ENCODE peak calls at places on chromosome 16, in five cellular contexts. X is foreskin melanocyte; A is iris pigment epithelial cell; B is GM10248; R is naive thymus-derived CD8-positive, alpha-beta T cell. C is an unnamed sample.

GRCh38 chr16:88941933-88942909 is 34.8 kb downstream of the CBFA2T3 start:
- DNase-seq in A (no peak), R (peak), X (no peak), B (peak), C (peak)

GRCh38 chr16:4801962-4802658 is at the start of gene ROGDI:
- DNase-seq in R (peak), A (peak), B (peak), X (peak), C (peak)

GRCh38 chr16:13110124-13110796 is 208.9 kb downstream of the SHISA9 start:
- DNase-seq in R (no peak), X (peak), B (no peak), A (peak), C (no peak)

GRCh38 chr16:83542491-83542890 is 265.3 kb upstream of the HSBP1 start:
- DNase-seq in A (no peak), X (no peak), R (no peak), B (no peak), C (no peak)

GRCh38 chr16:529012-529575 is 1.6 kb downstream of the CAPN15 start:
- DNase-seq in A (no peak), X (no peak), B (no peak), R (no peak), C (no peak)

GRCh38 chr16:69924777-69925191 is 26.4 kb upstream of the CLEC18A start:
- DNase-seq in R (no peak), A (peak), X (no peak), B (no peak), C (no peak)

GRCh38 chr16:26727801-26728200 is 338.9 kb upstream of the C16orf82 start:
- DNase-seq in X (no peak), B (no peak), R (no peak), A (no peak), C (no peak)

GRCh38 chr16:11913425-11914079 is 2.2 kb downstream of the GSPT1 start:
- DNase-seq in A (no peak), R (peak), X (no peak), B (no peak), C (no peak)

GRCh38 chr16:89398924-89399323 is 91.4 kb downstream of the ANKRD11 start:
- DNase-seq in X (no peak), B (no peak), A (no peak), R (no peak), C (no peak)

GRCh38 chr16:66378739-66379570 is 12.5 kb downstream of the CDH5 start:
- DNase-seq in A (no peak), X (no peak), R (no peak), B (no peak), C (no peak)

GRCh38 chr16:31202402-31203385 is at the start of gene PYCARD:
- DNase-seq in X (no peak), R (peak), A (peak), B (peak), C (peak)

GRCh38 chr16:64008131-64008530 is 1113.7 kb downstream of the CDH11 start:
- DNase-seq in A (no peak), B (no peak), R (no peak), X (no peak), C (no peak)

GRCh38 chr16:85767569-85767968 is 16.7 kb upstream of the C16orf74 start:
- DNase-seq in A (peak), R (no peak), B (no peak), X (peak), C (no peak)

GRCh38 chr16:79947771-79948170 is 347.2 kb upstream of the MAF start:
- DNase-seq in A (no peak), B (no peak), X (no peak), R (no peak), C (no peak)

GRCh38 chr16:51763072-51763658 is 612.1 kb upstream of the SALL1 start:
- DNase-seq in B (no peak), X (no peak), A (no peak), R (no peak), C (no peak)

GRCh38 chr16:30063893-30064745 is 1.4 kb upstream of the ALDOA start:
- DNase-seq in B (peak), X (no peak), R (peak), A (no peak), C (peak)

GRCh38 chr16:29877266-29877961 is 14.4 kb upstream of the CDIPT start:
- DNase-seq in X (peak), A (peak), B (peak), R (peak), C (peak)

GRCh38 chr16:89918453-89919347 is at the start of gene MC1R:
- DNase-seq in A (peak), B (peak), X (peak), R (peak), C (no peak)

GRCh38 chr16:50282010-50282538 is 15.7 kb downstream of the ADCY7 start:
- DNase-seq in R (peak), B (peak), X (no peak), A (peak), C (peak)

GRCh38 chr16:88706288-88706964 is at the start of the genes CTU2 and RNF166:
- DNase-seq in X (peak), R (peak), A (peak), B (peak), C (peak)

GRCh38 chr16:57633383-57634064 is 5.1 kb downstream of the ADGRG1 start:
- DNase-seq in X (no peak), A (no peak), R (no peak), B (no peak), C (no peak)

GRCh38 chr16:2467301-2468141 is 3.6 kb upstream of the NTN3 start:
- DNase-seq in X (peak), B (peak), A (peak), R (no peak), C (peak)

GRCh38 chr16:15907863-15908478 is 19.6 kb upstream of the CEP20 start:
- DNase-seq in X (no peak), A (peak), R (no peak), B (peak), C (no peak)

GRCh38 chr16:88835383-88835782 is 21.4 kb downstream of the GALNS start:
- DNase-seq in R (no peak), A (no peak), X (no peak), B (no peak), C (no peak)

GRCh38 chr16:9351841-9352434 is 260.5 kb downstream of the HAPSTR1 start:
- DNase-seq in R (no peak), B (no peak), X (no peak), A (no peak), C (no peak)

GRCh38 chr16:70696952-70697600 is 11.2 kb upstream of the MTSS2 start:
- DNase-seq in B (no peak), A (no peak), X (no peak), R (peak), C (peak)

GRCh38 chr16:68079616-68080344 is 5.4 kb upstream of the NFATC3 start:
- DNase-seq in A (peak), B (peak), X (no peak), R (peak), C (peak)

GRCh38 chr16:9348912-9349311 is 257.5 kb downstream of the HAPSTR1 start:
- DNase-seq in X (no peak), R (no peak), A (no peak), B (no peak), C (no peak)

GRCh38 chr16:89506791-89507191 is 1.4 kb upstream of the SPG7 start:
- DNase-seq in X (no peak), B (no peak), A (no peak), R (peak), C (no peak)

GRCh38 chr16:27465483-27465879 is 63.5 kb downstream of the IL21R start:
- DNase-seq in R (no peak), X (no peak), A (no peak), B (no peak), C (peak)

GRCh38 chr16:20814761-20815160 is 8.4 kb downstream of the REXO5 start:
- DNase-seq in X (no peak), B (no peak), R (no peak), A (peak), C (no peak)